ENCODE peak calls at places on chromosomes 12 and 14, in four cellular contexts. C, A, S and D are unnamed samples.

GRCh38 chr12:109961201-109961600 is 35.0 kb downstream of the GIT2 start:
- DNase-seq in S (no peak), A (no peak), C (no peak), D (no peak)

GRCh38 chr14:87566986-87567385 is 426.0 kb downstream of the GALC start:
- DNase-seq in A (no peak), S (no peak), C (no peak), D (no peak)

GRCh38 chr14:99191663-99192621 is 80.1 kb downstream of the BCL11B start:
- DNase-seq in C (peak), A (peak), S (no peak), D (no peak)

GRCh38 chr12:66119229-66119869 is 11.2 kb downstream of the LLPH start:
- DNase-seq in C (no peak), A (no peak), S (no peak), D (no peak)

GRCh38 chr12:67593041-67593870 is 55.3 kb upstream of the DYRK2 start:
- DNase-seq in C (no peak), S (no peak), A (peak), D (no peak)

GRCh38 chr12:40515041-40515825 is 177.0 kb upstream of the CNTN1 start:
- DNase-seq in S (no peak), A (no peak), C (no peak), D (no peak)

GRCh38 chr12:12505544-12506501 is 56.8 kb downstream of the DUSP16 start:
- DNase-seq in C (no peak), S (no peak), A (no peak), D (peak)

GRCh38 chr12:60266381-60266852 is 670.6 kb downstream of the SLC16A7 start:
- DNase-seq in S (no peak), A (no peak), C (no peak), D (no peak)

GRCh38 chr12:94982456-94982855 is 21.0 kb downstream of the NDUFA12 start:
- DNase-seq in C (no peak), A (no peak), S (no peak), D (no peak)

GRCh38 chr14:106843951-106844483 is 1317.6 kb downstream of the TMEM121 start:
- DNase-seq in C (no peak), S (no peak), A (peak), D (no peak)

GRCh38 chr12:96400631-96401060 is 407 bp upstream of the CDK17 start:
- DNase-seq in C (no peak), A (no peak), S (no peak), D (no peak)

GRCh38 chr14:99413972-99414371 is 66.7 kb downstream of the SETD3 start:
- DNase-seq in S (no peak), A (no peak), C (no peak), D (no peak)

GRCh38 chr14:104143521-104144452 is 5.4 kb downstream of the KIF26A start:
- DNase-seq in A (peak), C (peak), S (peak), D (no peak)

GRCh38 chr12:75943730-75944096 is 87.9 kb downstream of the PHLDA1 start:
- DNase-seq in S (no peak), C (no peak), A (no peak), D (no peak)

GRCh38 chr12:81757731-81758325 is 1.3 kb downstream of the PPFIA2 start:
- DNase-seq in S (no peak), A (no peak), C (no peak), D (no peak)

GRCh38 chr12:39395866-39396265 is 47.1 kb downstream of the KIF21A start:
- DNase-seq in A (no peak), S (no peak), C (no peak), D (no peak)

GRCh38 chr14:101595887-101596721 is 34.8 kb downstream of the DIO3 start:
- DNase-seq in C (no peak), S (no peak), A (peak), D (peak)

GRCh38 chr14:90514015-90514398 is 117.2 kb downstream of the CALM1 start:
- DNase-seq in S (no peak), A (no peak), C (no peak), D (no peak)

GRCh38 chr14:94465042-94465441 is 11.0 kb downstream of the SERPINA9 start:
- DNase-seq in C (no peak), S (no peak), A (no peak), D (no peak)

GRCh38 chr12:67916266-67916970 is 72.8 kb upstream of the IFNG-AS1 start:
- DNase-seq in A (no peak), C (no peak), S (no peak), D (no peak)

GRCh38 chr12:120144215-120144614 is 27.7 kb upstream of the RAB35 start:
- DNase-seq in S (no peak), C (no peak), A (no peak), D (no peak)

GRCh38 chr12:12993367-12993766 is 6.7 kb downstream of the HEBP1 start:
- DNase-seq in S (no peak), A (no peak), C (no peak), D (no peak)

GRCh38 chr12:64392221-64392620 is 1.7 kb upstream of the C12orf56 start:
- DNase-seq in S (no peak), A (no peak), C (no peak), D (no peak)

GRCh38 chr12:14961466-14962155 is at the start of gene ARHGDIB:
- DNase-seq in A (peak), S (no peak), C (no peak), D (peak)

GRCh38 chr14:101781240-101782061 is 19.9 kb downstream of the PPP2R5C start:
- DNase-seq in S (no peak), A (no peak), C (no peak), D (no peak)

GRCh38 chr14:47332099-47332498 is 343.3 kb downstream of the MDGA2 start:
- DNase-seq in S (no peak), A (no peak), C (no peak), D (no peak)

GRCh38 chr12:118694128-118694775 is 287.1 kb upstream of the SRRM4 start:
- DNase-seq in C (no peak), S (no peak), A (no peak), D (no peak)

GRCh38 chr12:92191061-92191460 is 45.4 kb upstream of the BTG1 start:
- DNase-seq in C (no peak), S (no peak), A (no peak), D (no peak)

GRCh38 chr14:95356245-95356850 is 36.6 kb upstream of the CLMN start:
- DNase-seq in S (no peak), C (no peak), A (no peak), D (no peak)

GRCh38 chr14:51424569-51425251 is 184.7 kb downstream of the TMX1 start:
- DNase-seq in A (no peak), S (no peak), C (no peak), D (no peak)

GRCh38 chr12:105480162-105480561 is 149.7 kb downstream of the C12orf75 start:
- DNase-seq in C (no peak), S (no peak), A (no peak), D (no peak)

GRCh38 chr12:41103614-41104013 is 84.5 kb upstream of the PDZRN4 start:
- DNase-seq in A (no peak), S (no peak), C (no peak), D (no peak)

GRCh38 chr14:77529963-77530362 is 31.3 kb upstream of the ISM2 start:
- DNase-seq in C (no peak), S (no peak), A (no peak), D (no peak)

GRCh38 chr14:93592786-93593185 is 162.0 kb downstream of the UNC79 start:
- DNase-seq in C (no peak), A (no peak), S (no peak), D (no peak)

GRCh38 chr12:75322464-75322863 is 7.7 kb downstream of the CAPS2 start:
- DNase-seq in A (no peak), S (no peak), C (no peak), D (no peak)

GRCh38 chr12:105162174-105162573 is 54.6 kb downstream of the WASHC4 start:
- DNase-seq in C (no peak), S (no peak), A (no peak), D (no peak)

GRCh38 chr14:23141706-23142467 is 22.8 kb upstream of the CEBPE start:
- DNase-seq in A (peak), C (peak), S (no peak), D (no peak)

DNA sequence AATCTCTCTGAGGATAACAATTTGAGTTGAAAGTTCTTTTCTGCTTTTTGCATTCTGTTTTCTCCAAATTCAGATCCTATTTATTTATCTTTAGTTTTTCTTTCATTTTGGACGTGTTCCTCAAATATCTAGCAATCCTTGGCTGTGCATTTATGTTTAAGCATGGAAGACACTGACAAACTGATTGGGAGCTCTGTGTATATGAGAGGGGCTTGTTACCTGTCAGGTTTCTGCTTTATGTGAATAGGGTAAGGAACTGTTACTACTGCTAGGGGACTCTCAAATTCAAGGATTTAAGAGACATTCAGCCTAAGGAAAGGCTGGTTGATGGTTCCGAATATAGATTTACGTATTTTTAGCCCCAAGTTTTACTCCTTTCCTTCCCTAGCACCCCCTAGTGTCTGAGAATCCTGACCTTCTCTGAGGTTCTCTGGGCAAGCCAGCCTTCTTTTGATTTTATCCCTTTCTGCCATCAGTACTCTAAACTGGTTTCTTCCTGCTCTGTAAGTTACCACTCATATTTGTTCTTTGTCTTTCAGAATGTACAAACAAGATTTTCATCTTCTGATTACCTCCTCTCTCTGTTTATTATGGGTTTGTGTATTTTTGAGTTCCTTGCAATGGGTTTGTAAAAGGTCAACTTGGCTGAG is 30.5 kb downstream of the YLPM1 start:
- DNase-seq in A (no peak), S (no peak), C (no peak), D (no peak)
- TF ChIP-seq CTCF in A (no peak), S (no peak), C (peak), D (peak)

DNA sequence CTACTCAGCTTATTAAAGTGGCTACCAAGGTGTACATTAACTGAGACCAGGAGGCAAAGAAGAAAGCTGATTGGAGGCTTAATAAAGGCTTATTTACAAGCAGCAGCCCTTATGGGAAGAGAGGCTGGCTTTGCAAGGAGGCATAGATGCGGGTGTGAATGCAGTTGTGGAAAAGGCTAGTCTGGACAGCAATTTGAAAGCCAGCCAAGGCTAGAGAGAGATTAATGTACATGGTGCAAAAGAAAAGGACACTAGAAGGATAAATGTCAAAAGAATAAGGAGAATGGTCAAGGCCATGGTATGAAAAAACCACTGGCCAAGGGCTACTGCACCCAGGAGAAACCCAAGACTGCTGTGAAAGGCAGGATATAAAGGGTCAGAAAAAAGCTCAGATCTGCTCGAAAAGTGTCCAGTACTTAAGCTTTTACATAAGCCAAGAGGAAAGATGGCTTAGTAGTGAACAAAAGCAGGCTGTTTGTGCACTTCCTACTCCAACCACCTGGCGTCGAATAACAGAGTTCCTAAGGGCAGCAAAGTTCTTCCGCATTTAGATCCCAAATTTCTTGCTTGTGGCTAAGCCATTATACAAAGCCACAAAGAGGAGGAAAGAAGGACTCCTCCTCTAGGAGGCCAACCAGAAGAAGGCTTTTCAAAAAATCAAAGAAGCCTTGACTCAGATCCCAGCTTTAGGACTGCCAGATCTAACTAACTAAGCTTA is 24.0 kb downstream of the KLRK1 start:
- DNase-seq in S (no peak), C (no peak), A (no peak), D (no peak)
- H3K4me3 ChIP-seq in S (peak), C (peak), A (peak), D (no peak)

GRCh38 chr12:32296541-32296940 is 102.8 kb upstream of the FGD4 start:
- DNase-seq in S (no peak), C (no peak), A (no peak), D (no peak)

GRCh38 chr12:32290411-32290810 is 108.9 kb upstream of the FGD4 start:
- DNase-seq in C (no peak), S (no peak), A (no peak), D (no peak)

GRCh38 chr12:32298917-32299316 is 100.4 kb upstream of the FGD4 start:
- DNase-seq in S (no peak), C (no peak), A (no peak), D (no peak)

GRCh38 chr12:32292175-32292574 is 107.2 kb upstream of the FGD4 start:
- DNase-seq in C (no peak), S (no peak), A (no peak), D (no peak)

DNA sequence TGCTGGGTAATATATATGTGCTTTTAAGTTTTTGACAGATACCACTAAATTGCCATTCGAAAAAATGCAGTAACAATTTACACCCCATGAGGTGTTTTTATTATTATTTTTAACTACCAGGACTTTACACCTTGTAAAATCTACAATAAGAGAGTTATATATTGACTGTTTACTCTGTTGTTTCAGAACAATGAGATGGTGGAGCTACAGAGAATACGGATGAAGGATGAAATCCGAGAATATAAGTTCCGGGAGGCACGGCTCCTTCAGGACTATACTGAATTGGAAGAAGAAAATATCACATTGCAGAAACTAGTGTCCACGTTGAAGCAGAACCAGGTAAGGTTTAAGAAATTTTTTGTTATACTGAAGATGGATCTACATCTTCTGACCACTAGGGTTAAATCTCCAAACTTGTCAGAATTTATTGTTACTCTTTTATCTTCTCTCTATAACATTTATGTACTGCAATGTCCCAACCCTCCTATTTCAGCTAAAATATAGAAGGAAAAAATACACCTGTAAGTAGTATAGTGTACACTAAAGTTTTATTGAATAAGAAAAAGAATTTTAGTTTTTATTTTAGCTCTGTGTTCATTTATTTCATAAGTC is 105.4 kb upstream of the FGD4 start:
- DNase-seq in S (no peak), C (no peak), A (no peak), D (no peak)
- TF ChIP-seq CTCF in S (no peak), C (no peak), A (no peak), D (no peak)

DNA sequence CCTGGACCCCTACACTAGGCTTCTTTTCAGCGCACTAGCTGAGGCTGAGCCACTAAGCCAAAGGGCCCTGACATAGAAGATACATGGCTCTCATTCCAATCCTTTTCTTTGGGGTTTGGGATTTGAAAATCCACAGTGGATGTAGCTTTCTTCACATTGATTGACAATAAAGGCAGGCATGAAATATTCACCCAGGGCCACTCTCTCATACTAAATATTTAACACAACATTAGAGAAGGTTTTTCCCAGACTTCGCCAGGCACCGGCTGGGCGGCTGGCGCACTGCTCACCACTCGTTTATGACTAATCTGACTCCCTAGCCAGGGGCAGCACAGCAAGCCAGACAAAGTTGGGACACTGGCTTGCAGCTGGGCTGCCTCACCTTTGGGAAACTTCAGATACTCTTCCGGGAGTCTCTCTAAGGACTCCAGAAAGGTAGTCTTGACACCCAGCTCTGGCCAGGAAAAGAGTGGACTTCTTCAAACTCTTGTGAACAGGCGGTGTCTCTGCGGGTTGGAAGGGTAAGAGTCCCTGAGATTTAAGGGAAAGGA is 699 bp upstream of the HOXC11 start:
- DNase-seq in A (no peak), S (no peak), C (peak), D (no peak)
- H3K4me3 ChIP-seq in A (no peak), S (no peak), C (peak), D (no peak)

GRCh38 chr12:47164730-47165439 is 85.1 kb upstream of the AMIGO2 start:
- DNase-seq in A (no peak), C (no peak), S (no peak), D (no peak)
- TF ChIP-seq CTCF in A (no peak), C (no peak), S (no peak), D (no peak)

GRCh38 chr14:39113685-39114072 is 444 bp upstream of the GEMIN2 start:
- DNase-seq in S (no peak), A (no peak), C (no peak), D (no peak)
- H3K4me3 ChIP-seq in S (peak), A (peak), C (peak), D (peak)

DNA sequence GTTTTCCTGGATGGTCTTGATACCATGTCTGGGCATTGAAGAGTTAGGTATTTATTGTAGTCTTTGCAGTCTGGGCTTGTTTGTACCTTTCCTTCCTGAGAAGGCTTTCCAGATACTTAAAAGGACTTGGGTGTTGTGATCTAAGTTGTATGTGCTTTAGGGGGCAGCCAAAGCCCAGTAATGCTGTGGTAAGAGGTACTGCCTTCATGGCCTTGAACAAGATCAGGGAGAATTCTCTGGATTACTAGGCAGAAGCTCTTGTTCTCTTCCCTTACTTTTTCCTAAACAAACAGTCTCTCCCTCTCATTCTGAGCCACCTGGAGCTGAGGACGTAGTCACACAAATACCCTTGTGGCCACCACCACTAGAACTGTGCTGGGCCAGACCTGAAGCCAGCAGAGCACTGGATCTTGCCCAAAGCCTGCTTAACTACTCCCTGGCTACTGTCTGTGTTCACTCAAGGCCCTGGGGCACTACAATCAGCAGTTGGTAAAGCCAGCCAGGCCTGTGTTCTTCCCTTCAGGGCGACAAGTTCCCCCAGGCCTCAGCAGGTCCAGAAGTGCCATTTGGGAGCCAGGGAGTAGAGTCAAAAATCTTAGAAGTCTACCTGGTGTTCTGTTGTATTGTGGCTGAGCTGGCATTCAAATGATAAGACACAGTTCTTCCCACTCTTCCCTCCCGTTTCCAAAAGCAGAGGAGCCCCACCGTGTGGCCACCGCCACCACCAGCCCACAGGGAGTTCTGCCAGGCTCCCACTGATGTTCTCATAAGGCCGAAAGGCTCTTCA is 11.4 kb downstream of the PRORP start:
- DNase-seq in A (no peak), S (no peak), C (no peak), D (no peak)
- TF ChIP-seq CTCF in A (no peak), S (no peak), C (no peak), D (no peak)

GRCh38 chr12:102955926-102956737 is 1.3 kb upstream of the ASCL1 start:
- DNase-seq in C (no peak), A (no peak), S (no peak), D (no peak)
- H3K4me3 ChIP-seq in C (no peak), A (no peak), S (no peak), D (no peak)

GRCh38 chr12:22626429-22626828 is 1.5 kb downstream of the ETNK1 start:
- DNase-seq in S (no peak), C (no peak), A (no peak), D (peak)

GRCh38 chr12:22627351-22627750 is 2.4 kb downstream of the ETNK1 start:
- DNase-seq in A (no peak), S (no peak), C (no peak), D (no peak)

GRCh38 chr12:22625671-22626251 is 790 bp downstream of the ETNK1 start:
- DNase-seq in S (peak), A (peak), C (peak), D (no peak)

GRCh38 chr12:22624908-22625646 is at the start of gene ETNK1:
- DNase-seq in C (peak), A (peak), S (peak), D (peak)

GRCh38 chr12:22628228-22628627 is 3.3 kb downstream of the ETNK1 start:
- DNase-seq in C (no peak), S (no peak), A (no peak), D (no peak)
- TF ChIP-seq CTCF in C (no peak), S (no peak), A (no peak), D (no peak)